ENCODE peak calls at places on chromosomes 3 and 15, in six cellular contexts. A, Z, V, L, F and P are unnamed samples.

GRCh38 chr3:50254577-50255250 is 14.2 kb upstream of the SEMA3B start:
- DNase-seq in A (peak; percentile 60), Z (peak; percentile 26), V (no peak), L (no peak), F (peak; percentile 92), P (no peak)

GRCh38 chr3:157618075-157618760 is 115.0 kb upstream of the VEPH1 start:
- DNase-seq in A (peak; percentile 80), Z (peak; percentile 56), V (peak; percentile 74), L (no peak), F (no peak), P (peak; percentile 46)

GRCh38 chr3:162103808-162104207 is 607.2 kb downstream of the OTOL1 start:
- DNase-seq in A (no peak), Z (no peak), V (no peak), L (no peak), F (no peak), P (no peak)

GRCh38 chr3:172272699-172273098 is 175.6 kb downstream of the GHSR start:
- DNase-seq in A (no peak), Z (no peak), V (no peak), L (no peak), F (no peak), P (no peak)

GRCh38 chr3:20608054-20608738 is 422.2 kb upstream of the SGO1 start:
- DNase-seq in A (no peak), Z (no peak), V (no peak), L (no peak), F (no peak), P (no peak)

GRCh38 chr15:72998681-72999466 is 53.4 kb upstream of the NEO1 start:
- DNase-seq in A (no peak), Z (no peak), V (no peak), L (no peak), F (no peak), P (no peak)

GRCh38 chr15:97840501-97840900 is 120.0 kb upstream of the ARRDC4 start:
- DNase-seq in A (no peak), Z (peak; percentile 56), V (no peak), L (no peak), F (no peak), P (no peak)

GRCh38 chr15:65414841-65415621 is 7.7 kb downstream of the IGDCC4 start:
- DNase-seq in A (peak; percentile 97), Z (peak; percentile 79), V (no peak), L (peak; percentile 66), F (no peak), P (peak; percentile 28)

GRCh38 chr15:66780973-66781718 is 79.1 kb downstream of the SMAD6 start:
- DNase-seq in A (no peak), Z (no peak), V (no peak), L (no peak), F (no peak), P (no peak)

GRCh38 chr3:124178531-124178930 is 186.6 kb upstream of the ROPN1 start:
- DNase-seq in A (no peak), Z (no peak), V (no peak), L (no peak), F (no peak), P (no peak)

GRCh38 chr15:42499888-42500609 is 4.6 kb downstream of the SNAP23 start:
- DNase-seq in A (peak; percentile 25), Z (peak; percentile 6), V (no peak), L (no peak), F (no peak), P (no peak)

GRCh38 chr3:46858996-46859710 is 4.1 kb downstream of the MYL3 start:
- DNase-seq in A (no peak), Z (no peak), V (no peak), L (no peak), F (peak; percentile 30), P (no peak)